ENCODE peak calls at places on chromosomes 16 and 17, in four cellular contexts. One of them, this sample, is unnamed. For H3K4me1, the result is how much of the 10 kb centered on the place peaks cover.

GRCh38 chr16:6937641-6938040 is 395.0 kb upstream of the RBFOX1 start:
- DNase-seq in sigmoid colon: no peak
- DNase-seq in effector memory CD4-positive, alpha-beta T cell: no peak
- DNase-seq in CD8-positive, alpha-beta memory T cell: no peak
- DNase-seq in this sample: no peak

GRCh38 chr17:28879886-28880571 is 17.5 kb downstream of the FLOT2 start:
- DNase-seq in sigmoid colon: no peak
- DNase-seq in effector memory CD4-positive, alpha-beta T cell: no peak
- DNase-seq in CD8-positive, alpha-beta memory T cell: no peak
- DNase-seq in this sample: no peak

GRCh38 chr17:57629470-57629869 is 115.6 kb downstream of the CCDC182 start:
- DNase-seq in sigmoid colon: no peak
- DNase-seq in effector memory CD4-positive, alpha-beta T cell: no peak
- DNase-seq in CD8-positive, alpha-beta memory T cell: no peak
- DNase-seq in this sample: no peak

GRCh38 chr16:3461120-3461519 is 17.6 kb downstream of the NAA60 start:
- DNase-seq in sigmoid colon: no peak
- DNase-seq in effector memory CD4-positive, alpha-beta T cell: no peak
- DNase-seq in CD8-positive, alpha-beta memory T cell: peak
- DNase-seq in this sample: peak

GRCh38 chr16:14284930-14285541 is 213.9 kb downstream of the MRTFB start:
- DNase-seq in sigmoid colon: peak
- DNase-seq in effector memory CD4-positive, alpha-beta T cell: no peak
- DNase-seq in CD8-positive, alpha-beta memory T cell: no peak
- DNase-seq in this sample: no peak

GRCh38 chr16:81720973-81721907 is 57.9 kb upstream of the PLCG2 start:
- DNase-seq in sigmoid colon: no peak
- DNase-seq in effector memory CD4-positive, alpha-beta T cell: no peak
- DNase-seq in CD8-positive, alpha-beta memory T cell: no peak
- DNase-seq in this sample: no peak

GRCh38 chr16:13923703-13924298 is 3.8 kb downstream of the ERCC4 start:
- DNase-seq in sigmoid colon: no peak
- DNase-seq in effector memory CD4-positive, alpha-beta T cell: no peak
- DNase-seq in CD8-positive, alpha-beta memory T cell: no peak
- DNase-seq in this sample: no peak

GRCh38 chr16:58016841-58017446 is 8.6 kb upstream of the MMP15 start:
- DNase-seq in sigmoid colon: no peak
- DNase-seq in effector memory CD4-positive, alpha-beta T cell: no peak
- DNase-seq in CD8-positive, alpha-beta memory T cell: no peak
- DNase-seq in this sample: no peak

GRCh38 chr17:48429156-48429555 is 858 bp downstream of the SKAP1 start:
- DNase-seq in sigmoid colon: no peak
- DNase-seq in effector memory CD4-positive, alpha-beta T cell: no peak
- DNase-seq in CD8-positive, alpha-beta memory T cell: peak
- DNase-seq in this sample: no peak

GRCh38 chr17:4584125-4584834 is at the start of gene SMTNL2:
- DNase-seq in sigmoid colon: peak
- DNase-seq in effector memory CD4-positive, alpha-beta T cell: no peak
- DNase-seq in CD8-positive, alpha-beta memory T cell: no peak
- DNase-seq in this sample: no peak

GRCh38 chr16:4316732-4317461 is 1.0 kb downstream of the GLIS2 start:
- DNase-seq in sigmoid colon: peak
- DNase-seq in effector memory CD4-positive, alpha-beta T cell: no peak
- DNase-seq in CD8-positive, alpha-beta memory T cell: no peak
- DNase-seq in this sample: no peak

GRCh38 chr17:32235588-32235987 is 30.0 kb upstream of the RHBDL3 start:
- DNase-seq in sigmoid colon: no peak
- DNase-seq in effector memory CD4-positive, alpha-beta T cell: no peak
- DNase-seq in CD8-positive, alpha-beta memory T cell: no peak
- DNase-seq in this sample: no peak

GRCh38 chr16:89345663-89346150 is 128.2 kb downstream of the ZNF778 start:
- DNase-seq in sigmoid colon: no peak
- DNase-seq in effector memory CD4-positive, alpha-beta T cell: no peak
- DNase-seq in CD8-positive, alpha-beta memory T cell: no peak
- DNase-seq in this sample: no peak

GRCh38 chr17:39753514-39754160 is 15.9 kb downstream of the GRB7 start:
- DNase-seq in sigmoid colon: peak
- DNase-seq in effector memory CD4-positive, alpha-beta T cell: peak
- DNase-seq in CD8-positive, alpha-beta memory T cell: no peak
- DNase-seq in this sample: peak

GRCh38 chr17:75806822-75807500 is 22.4 kb downstream of the UNK start:
- DNase-seq in sigmoid colon: no peak
- DNase-seq in effector memory CD4-positive, alpha-beta T cell: no peak
- DNase-seq in CD8-positive, alpha-beta memory T cell: peak
- DNase-seq in this sample: no peak

GRCh38 chr16:2835638-2836493 is 5.8 kb downstream of the ZG16B start:
- DNase-seq in sigmoid colon: no peak
- DNase-seq in effector memory CD4-positive, alpha-beta T cell: no peak
- DNase-seq in CD8-positive, alpha-beta memory T cell: no peak
- DNase-seq in this sample: no peak

GRCh38 chr16:86419518-86419917 is 90.8 kb upstream of the FOXF1 start:
- DNase-seq in sigmoid colon: no peak
- DNase-seq in effector memory CD4-positive, alpha-beta T cell: no peak
- DNase-seq in CD8-positive, alpha-beta memory T cell: no peak
- DNase-seq in this sample: no peak

GRCh38 chr17:60555786-60556185 is 29.7 kb upstream of the APPBP2 start:
- DNase-seq in sigmoid colon: no peak
- DNase-seq in effector memory CD4-positive, alpha-beta T cell: no peak
- DNase-seq in CD8-positive, alpha-beta memory T cell: no peak
- DNase-seq in this sample: no peak

GRCh38 chr17:77003699-77004098 is 135.5 kb downstream of the MGAT5B start:
- DNase-seq in sigmoid colon: no peak
- DNase-seq in effector memory CD4-positive, alpha-beta T cell: no peak
- DNase-seq in CD8-positive, alpha-beta memory T cell: no peak
- DNase-seq in this sample: no peak

GRCh38 chr16:89137666-89138512 is 33.7 kb upstream of the CDH15 start:
- DNase-seq in sigmoid colon: no peak
- DNase-seq in effector memory CD4-positive, alpha-beta T cell: no peak
- DNase-seq in CD8-positive, alpha-beta memory T cell: peak
- DNase-seq in this sample: peak

GRCh38 chr16:82070656-82071369 is 35.8 kb downstream of the HSD17B2 start:
- DNase-seq in sigmoid colon: no peak
- DNase-seq in effector memory CD4-positive, alpha-beta T cell: no peak
- DNase-seq in CD8-positive, alpha-beta memory T cell: no peak
- DNase-seq in this sample: no peak

GRCh38 chr16:85888405-85889331 is 10.3 kb upstream of the IRF8 start:
- DNase-seq in sigmoid colon: no peak
- DNase-seq in effector memory CD4-positive, alpha-beta T cell: no peak
- DNase-seq in CD8-positive, alpha-beta memory T cell: no peak
- DNase-seq in this sample: no peak

GRCh38 chr16:4591191-4591590 is 23.5 kb downstream of the UBALD1 start:
- DNase-seq in sigmoid colon: no peak
- DNase-seq in effector memory CD4-positive, alpha-beta T cell: no peak
- DNase-seq in CD8-positive, alpha-beta memory T cell: no peak
- DNase-seq in this sample: no peak

GRCh38 chr17:49566668-49567071 is 9.0 kb upstream of the NXPH3 start:
- DNase-seq in sigmoid colon: peak
- DNase-seq in effector memory CD4-positive, alpha-beta T cell: no peak
- DNase-seq in CD8-positive, alpha-beta memory T cell: no peak
- DNase-seq in this sample: peak

GRCh38 chr17:65071861-65072260 is 15.3 kb upstream of the GNA13 start:
- DNase-seq in sigmoid colon: peak
- DNase-seq in effector memory CD4-positive, alpha-beta T cell: no peak
- DNase-seq in CD8-positive, alpha-beta memory T cell: no peak
- DNase-seq in this sample: no peak

GRCh38 chr17:77419547-77420475 is 279.0 kb downstream of the SEC14L1 start:
- DNase-seq in sigmoid colon: peak
- DNase-seq in effector memory CD4-positive, alpha-beta T cell: no peak
- DNase-seq in CD8-positive, alpha-beta memory T cell: peak
- DNase-seq in this sample: no peak

GRCh38 chr16:80023865-80024264 is 423.3 kb upstream of the MAF start:
- DNase-seq in sigmoid colon: no peak
- DNase-seq in effector memory CD4-positive, alpha-beta T cell: no peak
- DNase-seq in CD8-positive, alpha-beta memory T cell: no peak
- DNase-seq in this sample: no peak

GRCh38 chr16:82990155-82990554 is 363.4 kb downstream of the CDH13 start:
- DNase-seq in sigmoid colon: no peak
- DNase-seq in effector memory CD4-positive, alpha-beta T cell: no peak
- DNase-seq in CD8-positive, alpha-beta memory T cell: no peak
- DNase-seq in this sample: no peak

GRCh38 chr17:4934173-4934979 is 2.3 kb downstream of the GP1BA start:
- DNase-seq in sigmoid colon: no peak
- DNase-seq in effector memory CD4-positive, alpha-beta T cell: no peak
- DNase-seq in CD8-positive, alpha-beta memory T cell: peak
- DNase-seq in this sample: no peak

GRCh38 chr17:66406701-66407644 is 104.6 kb downstream of the PRKCA start:
- DNase-seq in sigmoid colon: no peak
- DNase-seq in effector memory CD4-positive, alpha-beta T cell: no peak
- DNase-seq in CD8-positive, alpha-beta memory T cell: no peak
- DNase-seq in this sample: no peak

GRCh38 chr16:2809149-2809760 is 7.8 kb upstream of the PRSS21 start:
- DNase-seq in sigmoid colon: no peak
- DNase-seq in effector memory CD4-positive, alpha-beta T cell: no peak
- DNase-seq in CD8-positive, alpha-beta memory T cell: no peak
- DNase-seq in this sample: no peak

GRCh38 chr17:57999496-58000017 is 7.5 kb downstream of the SRSF1 start:
- DNase-seq in sigmoid colon: no peak
- DNase-seq in effector memory CD4-positive, alpha-beta T cell: no peak
- DNase-seq in CD8-positive, alpha-beta memory T cell: no peak
- DNase-seq in this sample: no peak

GRCh38 chr17:44831270-44831770 is 1.2 kb upstream of the GJC1 start:
- DNase-seq in sigmoid colon: no peak
- DNase-seq in effector memory CD4-positive, alpha-beta T cell: no peak
- DNase-seq in CD8-positive, alpha-beta memory T cell: no peak
- DNase-seq in this sample: no peak

GRCh38 chr16:73846292-73846849 is 450.2 kb upstream of the PSMD7 start:
- DNase-seq in sigmoid colon: no peak
- DNase-seq in effector memory CD4-positive, alpha-beta T cell: no peak
- DNase-seq in CD8-positive, alpha-beta memory T cell: no peak
- DNase-seq in this sample: no peak

GRCh38 chr16:68076560-68076959 is 8.6 kb upstream of the NFATC3 start:
- DNase-seq in sigmoid colon: no peak
- DNase-seq in effector memory CD4-positive, alpha-beta T cell: no peak
- DNase-seq in CD8-positive, alpha-beta memory T cell: no peak
- DNase-seq in this sample: peak
- H3K4me1 ChIP-seq in sigmoid colon: under half
- H3K4me1 ChIP-seq in effector memory CD4-positive, alpha-beta T cell: half or more
- H3K4me1 ChIP-seq in CD8-positive, alpha-beta memory T cell: half or more
- H3K4me1 ChIP-seq in this sample: under half

DNA sequence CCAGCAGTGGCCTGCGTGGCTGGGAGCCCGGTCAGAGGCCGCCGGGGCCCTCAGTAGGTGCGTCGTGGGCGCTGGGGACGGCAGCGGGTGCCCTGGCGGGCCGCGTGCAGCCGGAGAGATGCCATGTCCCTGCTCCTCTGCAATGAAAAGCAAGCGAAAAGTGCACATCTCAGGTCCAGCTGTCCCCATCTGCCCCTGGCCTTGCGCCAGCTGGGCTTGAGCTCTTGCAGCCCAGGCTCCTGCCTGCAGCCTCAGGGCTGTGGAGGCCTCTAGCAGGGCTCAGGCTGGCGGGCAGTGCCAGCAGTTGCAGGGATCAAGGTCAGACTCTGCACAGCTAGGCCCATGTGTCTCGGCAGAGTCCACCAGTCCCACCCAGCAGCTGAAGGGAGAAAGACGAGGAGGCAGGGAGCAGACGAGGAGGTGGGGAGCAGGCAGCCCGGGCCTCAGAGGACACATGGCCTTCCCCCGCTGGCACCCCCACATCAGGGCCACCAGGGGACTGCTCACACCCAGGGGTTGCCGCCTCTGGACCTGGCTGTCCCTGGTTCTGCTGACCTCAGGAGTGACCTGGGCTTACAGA is 11.2 kb downstream of the SLC16A3 start:
- DNase-seq in sigmoid colon: peak
- DNase-seq in effector memory CD4-positive, alpha-beta T cell: no peak
- DNase-seq in CD8-positive, alpha-beta memory T cell: peak
- DNase-seq in this sample: no peak
- H3K4me1 ChIP-seq in sigmoid colon: half or more
- H3K4me1 ChIP-seq in effector memory CD4-positive, alpha-beta T cell: half or more
- H3K4me1 ChIP-seq in CD8-positive, alpha-beta memory T cell: under half
- H3K4me1 ChIP-seq in this sample: under half

GRCh38 chr17:59001158-59001814 is 105.4 kb downstream of the TRIM37 start:
- DNase-seq in sigmoid colon: no peak
- DNase-seq in effector memory CD4-positive, alpha-beta T cell: peak
- DNase-seq in CD8-positive, alpha-beta memory T cell: peak
- DNase-seq in this sample: peak
- H3K4me1 ChIP-seq in sigmoid colon: under half
- H3K4me1 ChIP-seq in effector memory CD4-positive, alpha-beta T cell: under half
- H3K4me1 ChIP-seq in CD8-positive, alpha-beta memory T cell: under half
- H3K4me1 ChIP-seq in this sample: under half

GRCh38 chr16:68360971-68361370 is 50.2 kb downstream of the PRMT7 start:
- DNase-seq in sigmoid colon: no peak
- DNase-seq in effector memory CD4-positive, alpha-beta T cell: no peak
- DNase-seq in CD8-positive, alpha-beta memory T cell: no peak
- DNase-seq in this sample: no peak
- H3K4me1 ChIP-seq in sigmoid colon: under half
- H3K4me1 ChIP-seq in effector memory CD4-positive, alpha-beta T cell: under half
- H3K4me1 ChIP-seq in CD8-positive, alpha-beta memory T cell: under half
- H3K4me1 ChIP-seq in this sample: under half

This sample was measured in Peyer's patch.